ENCODE peak calls at places on chromosomes 7 and 10, in four cellular contexts. One of them, this sample, is unnamed. For H3K4me1 and H3K27me3, the result is how much of the 10 kb centered on the place peaks cover.

GRCh38 chr10:43274011-43274410 is 7.1 kb upstream of the RASGEF1A start:
- DNase-seq in tibial artery: no peak
- DNase-seq in IMR-90: no peak
- DNase-seq in right atrium auricular region: no peak
- DNase-seq in this sample: no peak

GRCh38 chr7:37198188-37198905 is 250.3 kb downstream of the ELMO1 start:
- DNase-seq in IMR-90: no peak
- DNase-seq in tibial artery: no peak
- DNase-seq in right atrium auricular region: no peak
- DNase-seq in this sample: no peak

GRCh38 chr7:52668435-52668834 is 367.0 kb upstream of the POM121L12 start:
- DNase-seq in IMR-90: no peak
- DNase-seq in right atrium auricular region: no peak
- DNase-seq in tibial artery: no peak
- DNase-seq in this sample: no peak

GRCh38 chr10:133297504-133297903 is 11.2 kb downstream of the TUBGCP2 start:
- DNase-seq in IMR-90: no peak
- DNase-seq in right atrium auricular region: no peak
- DNase-seq in tibial artery: no peak
- DNase-seq in this sample: no peak

GRCh38 chr10:122459586-122460273 is 1.6 kb upstream of the HTRA1 start:
- DNase-seq in tibial artery: no peak
- DNase-seq in right atrium auricular region: no peak
- DNase-seq in IMR-90: peak
- DNase-seq in this sample: no peak

GRCh38 chr7:128863433-128863989 is 855 bp downstream of the ATP6V1F start:
- DNase-seq in tibial artery: no peak
- DNase-seq in IMR-90: peak
- DNase-seq in right atrium auricular region: no peak
- DNase-seq in this sample: no peak

GRCh38 chr7:151518781-151519044 is 982 bp downstream of the RHEB start:
- DNase-seq in IMR-90: no peak
- DNase-seq in right atrium auricular region: no peak
- DNase-seq in tibial artery: no peak
- DNase-seq in this sample: no peak

GRCh38 chr10:8150401-8150905 is 96.0 kb downstream of the GATA3 start:
- DNase-seq in tibial artery: no peak
- DNase-seq in right atrium auricular region: no peak
- DNase-seq in IMR-90: no peak
- DNase-seq in this sample: no peak

GRCh38 chr7:157487046-157487770 is 150.4 kb downstream of the DNAJB6 start:
- DNase-seq in IMR-90: no peak
- DNase-seq in tibial artery: no peak
- DNase-seq in right atrium auricular region: peak
- DNase-seq in this sample: no peak

GRCh38 chr10:91194497-91195179 is 25.8 kb upstream of the PCGF5 start:
- DNase-seq in IMR-90: peak
- DNase-seq in right atrium auricular region: no peak
- DNase-seq in tibial artery: no peak
- DNase-seq in this sample: no peak

GRCh38 chr7:123023126-123023525 is 27.6 kb upstream of the TAS2R16 start:
- DNase-seq in right atrium auricular region: no peak
- DNase-seq in tibial artery: no peak
- DNase-seq in IMR-90: no peak
- DNase-seq in this sample: no peak

GRCh38 chr10:44990302-44990655 is 10.4 kb upstream of the ZNF22 start:
- DNase-seq in IMR-90: no peak
- DNase-seq in tibial artery: no peak
- DNase-seq in right atrium auricular region: peak
- DNase-seq in this sample: no peak

GRCh38 chr7:140049339-140050024 is 13.3 kb downstream of the PARP12 start:
- DNase-seq in IMR-90: no peak
- DNase-seq in tibial artery: no peak
- DNase-seq in right atrium auricular region: peak
- DNase-seq in this sample: no peak

GRCh38 chr7:100568936-100569844 is 4.5 kb downstream of the SAP25 start:
- DNase-seq in tibial artery: no peak
- DNase-seq in right atrium auricular region: peak
- DNase-seq in IMR-90: no peak
- DNase-seq in this sample: peak

GRCh38 chr7:106870983-106871410 is 5.9 kb downstream of the PIK3CG start:
- DNase-seq in right atrium auricular region: no peak
- DNase-seq in tibial artery: no peak
- DNase-seq in IMR-90: peak
- DNase-seq in this sample: no peak

GRCh38 chr7:105802611-105803520 is 73.5 kb downstream of the ATXN7L1 start:
- DNase-seq in right atrium auricular region: no peak
- DNase-seq in IMR-90: peak
- DNase-seq in tibial artery: no peak
- DNase-seq in this sample: no peak

GRCh38 chr7:18221377-18222290 is 194.0 kb upstream of the PRPS1L1 start:
- DNase-seq in right atrium auricular region: no peak
- DNase-seq in IMR-90: peak
- DNase-seq in tibial artery: no peak
- DNase-seq in this sample: no peak

GRCh38 chr10:21516270-21517131 is 9.0 kb downstream of the SKIDA1 start:
- DNase-seq in right atrium auricular region: no peak
- DNase-seq in IMR-90: peak
- DNase-seq in tibial artery: peak
- DNase-seq in this sample: peak

GRCh38 chr10:18195060-18195799 is 55.0 kb downstream of the CACNB2 start:
- DNase-seq in right atrium auricular region: no peak
- DNase-seq in IMR-90: peak
- DNase-seq in tibial artery: no peak
- DNase-seq in this sample: no peak

GRCh38 chr10:54125098-54125747 is 675.8 kb downstream of the PCDH15 start:
- DNase-seq in right atrium auricular region: no peak
- DNase-seq in tibial artery: no peak
- DNase-seq in IMR-90: no peak
- DNase-seq in this sample: no peak

GRCh38 chr10:43671659-43672555 is 23.2 kb upstream of the ZNF32 start:
- DNase-seq in tibial artery: no peak
- DNase-seq in IMR-90: peak
- DNase-seq in right atrium auricular region: peak
- DNase-seq in this sample: peak

GRCh38 chr10:17200035-17200884 is 1.2 kb downstream of the TRDMT1 start:
- DNase-seq in IMR-90: no peak
- DNase-seq in right atrium auricular region: no peak
- DNase-seq in tibial artery: no peak
- DNase-seq in this sample: no peak

GRCh38 chr10:114077347-114077746 is 33.7 kb downstream of the ADRB1 start:
- DNase-seq in right atrium auricular region: no peak
- DNase-seq in IMR-90: no peak
- DNase-seq in tibial artery: no peak
- DNase-seq in this sample: no peak

GRCh38 chr7:121278120-121279021 is 50.4 kb upstream of the WNT16 start:
- DNase-seq in tibial artery: no peak
- DNase-seq in IMR-90: peak
- DNase-seq in right atrium auricular region: no peak
- DNase-seq in this sample: no peak

GRCh38 chr10:95445223-95445836 is 115.8 kb downstream of the SORBS1 start:
- DNase-seq in tibial artery: peak
- DNase-seq in right atrium auricular region: peak
- DNase-seq in IMR-90: peak
- DNase-seq in this sample: peak

GRCh38 chr10:131076341-131076740 is 235.2 kb downstream of the TCERG1L start:
- DNase-seq in IMR-90: no peak
- DNase-seq in tibial artery: no peak
- DNase-seq in right atrium auricular region: no peak
- DNase-seq in this sample: no peak

GRCh38 chr10:19302117-19302516 is 253.5 kb downstream of the MALRD1 start:
- DNase-seq in right atrium auricular region: no peak
- DNase-seq in IMR-90: peak
- DNase-seq in tibial artery: no peak
- DNase-seq in this sample: no peak

GRCh38 chr7:19754521-19755116 is 18.8 kb downstream of the TMEM196 start:
- DNase-seq in right atrium auricular region: no peak
- DNase-seq in tibial artery: no peak
- DNase-seq in IMR-90: peak
- DNase-seq in this sample: no peak

GRCh38 chr10:133325761-133326463 is 10.8 kb downstream of the CALY start:
- DNase-seq in tibial artery: no peak
- DNase-seq in right atrium auricular region: no peak
- DNase-seq in IMR-90: no peak
- DNase-seq in this sample: no peak

GRCh38 chr7:78169992-78170391 is 371.4 kb downstream of the PHTF2 start:
- DNase-seq in IMR-90: no peak
- DNase-seq in tibial artery: no peak
- DNase-seq in right atrium auricular region: no peak
- DNase-seq in this sample: no peak

GRCh38 chr7:37312608-37313007 is 136.1 kb downstream of the ELMO1 start:
- DNase-seq in IMR-90: no peak
- DNase-seq in right atrium auricular region: no peak
- DNase-seq in tibial artery: no peak
- DNase-seq in this sample: no peak

GRCh38 chr7:150397376-150398107 is 18.4 kb downstream of the ZNF775 start:
- DNase-seq in IMR-90: no peak
- DNase-seq in tibial artery: no peak
- DNase-seq in right atrium auricular region: no peak
- DNase-seq in this sample: no peak
- H3K4me1 ChIP-seq in IMR-90: under half
- H3K4me1 ChIP-seq in tibial artery: under half
- H3K4me1 ChIP-seq in right atrium auricular region: under half
- H3K4me1 ChIP-seq in this sample: under half

DNA sequence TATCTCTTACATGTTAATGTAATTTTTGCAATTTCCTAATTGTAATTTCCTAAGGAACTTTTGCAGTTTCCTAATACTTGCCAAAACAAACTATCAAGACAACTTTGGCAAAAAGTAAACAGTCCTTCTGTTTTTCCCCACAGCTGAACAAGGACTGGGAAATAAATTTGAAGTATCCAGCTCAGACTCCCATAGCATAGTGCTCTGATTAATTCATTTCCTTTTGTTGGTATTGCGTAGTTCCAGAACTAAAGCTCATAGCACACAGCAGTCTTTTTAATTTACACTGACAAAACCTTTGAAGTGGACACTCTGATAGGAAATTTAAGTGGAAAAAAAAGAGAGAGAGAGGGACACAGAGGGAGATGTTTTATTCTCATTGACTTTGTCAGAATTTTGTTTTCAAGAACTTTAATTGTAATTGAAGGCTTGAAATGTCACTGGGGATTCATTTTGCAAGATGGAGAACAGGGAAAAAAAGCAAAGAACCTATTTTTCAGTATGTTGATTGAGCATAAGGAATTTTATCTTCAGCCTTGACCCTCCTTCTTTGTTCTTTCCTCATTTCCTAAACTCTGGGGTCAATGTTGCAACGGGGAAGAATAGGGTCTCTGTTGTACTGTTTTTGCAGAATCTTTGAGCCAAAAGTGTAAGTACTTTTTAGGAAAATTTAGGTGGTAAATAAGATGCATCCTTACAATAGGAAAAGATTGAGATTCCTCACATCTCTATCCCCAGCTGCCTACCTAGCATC is 232.2 kb upstream of the NPSR1 start:
- DNase-seq in right atrium auricular region: no peak
- DNase-seq in IMR-90: no peak
- DNase-seq in tibial artery: no peak
- DNase-seq in this sample: no peak
- H3K27me3 ChIP-seq in right atrium auricular region: under half
- H3K27me3 ChIP-seq in IMR-90: under half
- H3K27me3 ChIP-seq in tibial artery: under half
- H3K27me3 ChIP-seq in this sample: under half

DNA sequence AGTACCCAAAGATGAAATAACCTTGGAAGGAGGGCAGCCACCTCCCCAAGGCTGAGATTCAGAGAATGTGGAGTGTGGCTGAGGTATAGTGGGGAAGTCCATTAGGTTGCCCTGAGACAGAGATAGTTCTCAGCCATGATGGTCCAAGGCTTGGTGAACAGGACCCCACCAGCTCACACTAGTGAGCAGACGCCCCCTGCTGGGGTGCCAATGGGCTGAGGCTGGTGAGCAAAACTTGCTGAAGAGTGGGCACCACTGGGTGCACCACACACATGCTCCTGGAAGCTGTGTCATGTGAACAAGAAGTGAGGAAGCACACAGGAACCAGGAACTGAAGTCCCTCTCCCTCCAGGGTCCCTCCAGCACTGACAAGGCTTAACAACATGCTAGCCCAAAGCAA is 8.9 kb downstream of the FBXL13 start:
- DNase-seq in right atrium auricular region: no peak
- DNase-seq in IMR-90: peak
- DNase-seq in tibial artery: no peak
- DNase-seq in this sample: no peak
- TF ChIP-seq CTCF in right atrium auricular region: peak
- TF ChIP-seq CTCF in IMR-90: peak
- TF ChIP-seq CTCF in tibial artery: no peak
- TF ChIP-seq CTCF in this sample: peak

GRCh38 chr10:27526242-27526641 is 22.1 kb downstream of the RAB18 start:
- DNase-seq in IMR-90: no peak
- DNase-seq in tibial artery: no peak
- DNase-seq in right atrium auricular region: no peak
- DNase-seq in this sample: no peak

GRCh38 chr10:27527597-27528295 is 23.6 kb downstream of the RAB18 start:
- DNase-seq in right atrium auricular region: no peak
- DNase-seq in tibial artery: no peak
- DNase-seq in IMR-90: no peak
- DNase-seq in this sample: no peak

GRCh38 chr10:27531336-27531847 is 27.3 kb downstream of the RAB18 start:
- DNase-seq in right atrium auricular region: no peak
- DNase-seq in IMR-90: no peak
- DNase-seq in tibial artery: no peak
- DNase-seq in this sample: no peak

GRCh38 chr10:27530477-27530876 is 26.4 kb downstream of the RAB18 start:
- DNase-seq in IMR-90: no peak
- DNase-seq in tibial artery: no peak
- DNase-seq in right atrium auricular region: no peak
- DNase-seq in this sample: no peak

DNA sequence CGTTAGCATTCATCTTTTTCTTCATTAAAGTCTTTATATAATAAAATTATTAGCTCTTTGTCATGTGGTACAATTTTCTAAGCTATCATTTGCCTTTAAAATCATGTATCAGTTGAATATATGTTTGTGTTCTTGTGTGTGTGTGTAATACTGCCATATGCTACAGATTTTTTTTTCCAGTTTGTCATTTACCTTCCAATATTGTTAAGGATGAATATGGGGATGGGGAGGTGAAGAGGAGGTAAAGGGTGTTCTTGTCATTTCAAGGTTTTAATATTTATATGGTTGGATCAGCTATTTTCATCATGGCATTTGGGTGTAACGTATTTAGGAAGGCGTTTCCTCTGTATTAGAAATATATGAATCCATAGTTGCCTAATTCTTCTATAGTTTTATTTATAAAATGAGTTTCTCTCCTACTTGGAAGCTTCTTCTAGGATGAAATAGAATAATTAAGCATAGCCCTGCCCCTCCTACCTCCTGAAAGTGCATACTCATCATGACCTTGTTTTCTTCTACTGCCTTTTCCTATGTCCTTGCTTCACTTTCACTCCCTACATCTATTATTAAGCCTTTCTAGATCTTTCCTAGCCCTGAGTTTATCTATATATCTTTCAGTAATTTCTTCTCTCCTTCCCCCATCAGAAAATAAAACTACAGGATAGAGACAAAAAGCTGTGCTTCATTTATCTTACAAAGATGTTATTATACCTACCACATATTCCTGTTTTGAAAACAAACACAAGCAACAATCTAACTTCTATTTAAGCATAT is 25.1 kb downstream of the RAB18 start:
- DNase-seq in right atrium auricular region: no peak
- DNase-seq in tibial artery: no peak
- DNase-seq in IMR-90: peak
- DNase-seq in this sample: no peak
- H3K4me1 ChIP-seq in right atrium auricular region: under half
- H3K4me1 ChIP-seq in tibial artery: under half
- H3K4me1 ChIP-seq in IMR-90: under half
- H3K4me1 ChIP-seq in this sample: half or more

GRCh38 chr7:1370738-1371137 is 88.5 kb downstream of the MICALL2 start:
- DNase-seq in right atrium auricular region: no peak
- DNase-seq in IMR-90: no peak
- DNase-seq in tibial artery: no peak
- DNase-seq in this sample: no peak
- H3K27me3 ChIP-seq in right atrium auricular region: under half
- H3K27me3 ChIP-seq in IMR-90: half or more
- H3K27me3 ChIP-seq in tibial artery: half or more
- H3K27me3 ChIP-seq in this sample: half or more